ENCODE peak calls at places on chromosomes 4 and X, in eight cellular contexts. S, C, P, A, H, L, T and E are unnamed samples.

GRCh38 chr4:150308824-150309472 is 230.7 kb downstream of the DCLK2 start:
- DNase-seq in S (peak; percentile 67), C (peak; percentile 39), P (no peak), A (no peak), H (no peak), L (no peak), T (no peak), E (peak; percentile 44)

GRCh38 chr4:168797176-168797575 is 212.9 kb downstream of the CBR4 start:
- DNase-seq in S (peak; percentile 87), C (peak; percentile 67), P (no peak), A (no peak), H (no peak), L (no peak), T (no peak), E (peak; percentile 80)

GRCh38 chrX:129647588-129648410 is 7.0 kb downstream of the APLN start:
- DNase-seq in S (no peak), C (no peak), P (no peak), A (no peak), H (no peak), L (no peak), T (no peak), E (no peak)

GRCh38 chr4:169220854-169221311 is 49.9 kb downstream of the SH3RF1 start:
- DNase-seq in S (no peak), C (no peak), P (no peak), A (no peak), H (no peak), L (no peak), T (no peak), E (no peak)

GRCh38 chrX:84155938-84156337 is 32.1 kb downstream of the RPS6KA6 start:
- DNase-seq in S (no peak), C (no peak), P (no peak), A (no peak), H (no peak), L (no peak), T (no peak), E (peak; percentile 3)

GRCh38 chrX:54045563-54046228 is 1.4 kb upstream of the PHF8 start:
- DNase-seq in S (peak; percentile 4), C (no peak), P (no peak), A (no peak), H (no peak), L (no peak), T (no peak), E (no peak)

GRCh38 chr4:70734971-70735370 is 13.2 kb downstream of the RUFY3 start:
- DNase-seq in S (no peak), C (no peak), P (no peak), A (no peak), H (no peak), L (no peak), T (no peak), E (no peak)

GRCh38 chr4:54099959-54100606 is at the start of gene GSX2:
- DNase-seq in S (no peak), C (peak; percentile 28), P (no peak), A (no peak), H (no peak), L (no peak), T (no peak), E (no peak)

GRCh38 chrX:104098151-104098808 is 14.0 kb upstream of the ZCCHC18 start:
- DNase-seq in S (peak; percentile 86), C (peak; percentile 81), P (peak; percentile 27), A (peak; percentile 43), H (no peak), L (peak; percentile 21), T (peak; percentile 38), E (peak; percentile 80)

GRCh38 chr4:71648923-71649322 is 135.0 kb downstream of the GC start:
- DNase-seq in S (no peak), C (no peak), P (no peak), A (no peak), H (no peak), L (no peak), T (no peak), E (no peak)

GRCh38 chr4:100450449-100450848 is 67.4 kb downstream of the EMCN start:
- DNase-seq in S (no peak), C (peak; percentile 3), P (no peak), A (no peak), H (no peak), L (no peak), T (no peak), E (no peak)

GRCh38 chrX:46574337-46574940 is 874 bp downstream of the CHST7 start:
- DNase-seq in S (peak; percentile 16), C (no peak), P (no peak), A (peak; percentile 2), H (peak; percentile 54), L (no peak), T (peak; percentile 47), E (no peak)

GRCh38 chr4:166501941-166502382 is 628.9 kb downstream of the TLL1 start:
- DNase-seq in S (peak; percentile 63), C (no peak), P (peak; percentile 19), A (peak; percentile 18), H (no peak), L (no peak), T (peak; percentile 43), E (no peak)

GRCh38 chr4:114383055-114383454 is 215.6 kb upstream of the UGT8 start:
- DNase-seq in S (no peak), C (no peak), P (no peak), A (no peak), H (no peak), L (no peak), T (no peak), E (no peak)

GRCh38 chr4:114386637-114387233 is 211.9 kb upstream of the UGT8 start:
- DNase-seq in S (peak; percentile 70), C (peak; percentile 46), P (peak; percentile 9), A (peak; percentile 23), H (no peak), L (no peak), T (peak; percentile 35), E (peak; percentile 56)

GRCh38 chr4:114385195-114385985 is 213.2 kb upstream of the UGT8 start:
- DNase-seq in S (no peak), C (no peak), P (no peak), A (no peak), H (no peak), L (no peak), T (no peak), E (no peak)

GRCh38 chr4:114383721-114384120 is 214.9 kb upstream of the UGT8 start:
- DNase-seq in S (peak; percentile 85), C (peak; percentile 88), P (no peak), A (no peak), H (no peak), L (peak; percentile 72), T (no peak), E (peak; percentile 51)

DNA sequence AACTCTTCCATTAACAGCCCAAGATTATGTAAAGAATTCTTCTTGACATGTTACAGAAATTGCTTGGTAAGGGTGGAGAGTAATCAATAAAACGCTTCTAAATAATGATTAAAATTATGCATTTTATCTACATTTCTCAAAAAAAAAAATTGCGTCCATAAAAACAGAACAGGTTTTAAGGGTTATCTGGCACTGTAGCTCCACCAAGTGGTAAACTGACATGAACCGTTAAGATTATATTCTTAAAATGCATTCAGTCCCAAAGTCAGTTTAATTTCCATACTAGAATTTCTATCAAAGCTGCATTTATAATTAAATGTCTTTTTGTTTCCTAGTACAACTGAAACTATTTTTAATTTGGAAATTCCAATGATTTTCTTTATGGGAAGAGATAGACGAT is 214.0 kb upstream of the UGT8 start:
- DNase-seq in S (peak; percentile 76), C (peak; percentile 58), P (peak; percentile 7), A (no peak), H (no peak), L (no peak), T (peak; percentile 10), E (peak; percentile 59)
- TF ChIP-seq CTCF in S (peak; percentile 57), C (peak; percentile 67), P (no peak), A (peak; percentile 77), H (peak; percentile 29), L (peak; percentile 30), T (peak; percentile 41), E (peak; percentile 41)

GRCh38 chr4:152161676-152162330 is 374.1 kb downstream of the FBXW7 start:
- DNase-seq in S (no peak), C (peak; percentile 8), P (no peak), A (no peak), H (no peak), L (no peak), T (no peak), E (peak; percentile 6)

GRCh38 chr4:152162331-152162697 is 373.6 kb downstream of the FBXW7 start:
- DNase-seq in S (no peak), C (no peak), P (no peak), A (no peak), H (no peak), L (no peak), T (no peak), E (no peak)

GRCh38 chr4:152160236-152160800 is 375.6 kb downstream of the FBXW7 start:
- DNase-seq in S (no peak), C (no peak), P (no peak), A (no peak), H (no peak), L (no peak), T (no peak), E (no peak)

GRCh38 chr4:152156448-152156847 is 379.4 kb downstream of the FBXW7 start:
- DNase-seq in S (no peak), C (peak; percentile 15), P (no peak), A (no peak), H (no peak), L (no peak), T (no peak), E (no peak)

GRCh38 chr4:152159773-152160172 is 376.1 kb downstream of the FBXW7 start:
- DNase-seq in S (no peak), C (no peak), P (no peak), A (no peak), H (no peak), L (no peak), T (no peak), E (no peak)
- TF ChIP-seq CTCF in S (no peak), C (no peak), P (no peak), A (no peak), H (no peak), L (no peak), T (no peak), E (no peak)

GRCh38 chr4:35541888-35542213 is 702.5 kb downstream of the ARAP2 start:
- DNase-seq in S (no peak), C (no peak), P (no peak), A (no peak), H (no peak), L (no peak), T (no peak), E (no peak)
- TF ChIP-seq CTCF in S (no peak), C (no peak), P (no peak), A (no peak), H (no peak), L (no peak), T (no peak), E (no peak)

GRCh38 chrX:100363926-100364325 is 46.1 kb downstream of the PCDH19 start:
- DNase-seq in S (no peak), C (no peak), P (no peak), A (peak; percentile 39), H (no peak), L (no peak), T (no peak), E (peak; percentile 6)

GRCh38 chrX:100373673-100374072 is 36.4 kb downstream of the PCDH19 start:
- DNase-seq in S (no peak), C (no peak), P (no peak), A (no peak), H (no peak), L (no peak), T (no peak), E (no peak)

DNA sequence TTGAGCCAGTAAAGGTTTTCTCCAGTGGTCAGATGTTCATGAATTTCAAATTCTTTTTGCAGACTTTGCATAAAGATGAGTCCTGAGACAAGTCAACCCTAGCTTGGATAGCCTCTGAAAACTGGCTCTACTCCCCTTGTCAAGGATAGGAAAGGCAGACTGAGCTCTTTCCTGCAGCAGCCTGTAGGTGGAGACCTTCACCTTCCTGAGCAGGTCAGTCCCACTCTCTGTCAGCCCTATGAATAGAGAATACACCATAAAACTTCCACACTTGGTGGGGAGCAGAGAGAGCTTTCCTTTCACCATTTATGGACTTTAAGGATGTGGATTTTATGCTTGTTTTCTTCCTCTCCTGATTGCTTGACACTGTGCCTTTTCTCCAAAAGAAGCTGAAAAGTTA is 41.9 kb downstream of the PCDH19 start:
- DNase-seq in S (peak; percentile 19), C (no peak), P (peak; percentile 1), A (peak; percentile 12), H (no peak), L (no peak), T (peak; percentile 15), E (peak; percentile 53)
- TF ChIP-seq CTCF in S (peak; percentile 48), C (peak; percentile 41), P (no peak), A (peak; percentile 63), H (peak; percentile 21), L (peak; percentile 8), T (peak; percentile 12), E (peak; percentile 60)